ENCODE peak calls at places on chromosomes 13 and 19, in five cellular contexts. C is transverse colon, I is right atrium auricular region, H is OCI-LY7, E is GM23338. W is an unnamed sample. For H3K36me3, the result is how much of the 10 kb centered on the place peaks cover.

GRCh38 chr13:109159650-109160309 is 530.4 kb downstream of the MYO16 start:
- DNase-seq in C (no peak), I (no peak), H (peak), E (no peak), W (no peak)

GRCh38 chr13:99605417-99606321 is 104.4 kb downstream of the TM9SF2 start:
- DNase-seq in C (peak), I (no peak), H (peak), E (peak), W (peak)

GRCh38 chr19:11887247-11887617 is 350 bp upstream of the ZNF69 start:
- DNase-seq in C (no peak), I (no peak), H (peak), E (peak), W (no peak)

GRCh38 chr13:102710261-102710679 is 15.4 kb upstream of the METTL21C start:
- DNase-seq in C (no peak), I (no peak), H (no peak), E (no peak), W (no peak)

GRCh38 chr13:94209110-94209509 is 270.4 kb downstream of the DCT start:
- DNase-seq in C (no peak), I (no peak), H (no peak), E (no peak), W (no peak)

GRCh38 chr13:29886446-29886845 is 36.0 kb upstream of the UBL3 start:
- DNase-seq in C (no peak), I (no peak), H (no peak), E (no peak), W (no peak)

GRCh38 chr19:12611361-12611699 is 610 bp downstream of the ZNF791 start:
- DNase-seq in C (peak), I (peak), H (no peak), E (peak), W (peak)

GRCh38 chr19:16330811-16331690 is 6.4 kb downstream of the KLF2 start:
- DNase-seq in C (no peak), I (no peak), H (no peak), E (no peak), W (no peak)

GRCh38 chr19:13053761-13054604 is 48.7 kb downstream of the LYL1 start:
- DNase-seq in C (peak), I (peak), H (no peak), E (peak), W (peak)

GRCh38 chr13:99501952-99502310 is 659 bp downstream of the TM9SF2 start:
- DNase-seq in C (peak), I (no peak), H (peak), E (peak), W (peak)

GRCh38 chr13:102903659-102904407 is 58.0 kb downstream of the ERCC5 start:
- DNase-seq in C (no peak), I (no peak), H (peak), E (peak), W (no peak)

GRCh38 chr13:40164137-40164536 is 502.3 kb downstream of the FOXO1 start:
- DNase-seq in C (no peak), I (no peak), H (no peak), E (no peak), W (no peak)

GRCh38 chr13:30837227-30838159 is 68.6 kb upstream of the MEDAG start:
- DNase-seq in C (no peak), I (no peak), H (no peak), E (no peak), W (no peak)

GRCh38 chr13:40331802-40332201 is 334.6 kb downstream of the FOXO1 start:
- DNase-seq in C (no peak), I (no peak), H (no peak), E (no peak), W (no peak)

GRCh38 chr13:101614491-101614890 is 162.0 kb downstream of the ITGBL1 start:
- DNase-seq in C (no peak), I (no peak), H (no peak), E (no peak), W (no peak)

GRCh38 chr13:32829269-32829668 is 187.0 kb upstream of the KL start:
- DNase-seq in C (no peak), I (no peak), H (no peak), E (no peak), W (no peak)

GRCh38 chr13:93746589-93746988 is 520.0 kb downstream of the GPC6 start:
- DNase-seq in C (no peak), I (no peak), H (no peak), E (no peak), W (no peak)

GRCh38 chr19:28636706-28637105 is 576.2 kb downstream of the UQCRFS1 start:
- DNase-seq in C (no peak), I (no peak), H (no peak), E (no peak), W (no peak)

GRCh38 chr13:30607908-30608307 is 9.8 kb upstream of the USPL1 start:
- DNase-seq in C (peak), I (no peak), H (peak), E (no peak), W (no peak)

GRCh38 chr19:607301-608154 is 17.8 kb downstream of the HCN2 start:
- DNase-seq in C (no peak), I (no peak), H (no peak), E (no peak), W (no peak)

GRCh38 chr19:15550847-15551182 is 42.5 kb downstream of the CYP4F22 start:
- DNase-seq in C (no peak), I (no peak), H (no peak), E (peak), W (no peak)

GRCh38 chr19:30719189-30719990 is 347.2 kb downstream of the ZNF536 start:
- DNase-seq in C (peak), I (peak), H (no peak), E (peak), W (peak)

GRCh38 chr19:7781157-7781556 is 18.1 kb downstream of the CLEC4M start:
- DNase-seq in C (no peak), I (no peak), H (no peak), E (peak), W (no peak)

GRCh38 chr19:50261446-50261970 is 58.1 kb downstream of the MYH14 start:
- DNase-seq in C (no peak), I (no peak), H (no peak), E (no peak), W (no peak)

GRCh38 chr19:48681127-48681470 is 8.3 kb upstream of the NTN5 start:
- DNase-seq in C (no peak), I (no peak), H (no peak), E (no peak), W (no peak)

GRCh38 chr19:10655457-10656312 is 1.5 kb downstream of the ILF3 start:
- DNase-seq in C (peak), I (no peak), H (peak), E (peak), W (no peak)

GRCh38 chr13:71087432-71087831 is 779.6 kb downstream of the DACH1 start:
- DNase-seq in C (no peak), I (no peak), H (no peak), E (no peak), W (no peak)

GRCh38 chr13:106033634-106034033 is 501.8 kb downstream of the EFNB2 start:
- DNase-seq in C (no peak), I (no peak), H (no peak), E (peak), W (no peak)
- TF ChIP-seq CTCF in C (no peak), I (peak), H (no peak), E (no peak), W (no peak)

GRCh38 chr19:2625434-2625833 is 77.1 kb downstream of the GNG7 start:
- DNase-seq in C (peak), I (no peak), H (no peak), E (no peak), W (peak)

GRCh38 chr19:2629491-2630351 is 72.8 kb downstream of the GNG7 start:
- DNase-seq in C (no peak), I (no peak), H (no peak), E (no peak), W (no peak)

GRCh38 chr19:2627319-2627829 is 75.1 kb downstream of the GNG7 start:
- DNase-seq in C (peak), I (peak), H (peak), E (no peak), W (peak)

GRCh38 chr19:2628597-2628996 is 73.9 kb downstream of the GNG7 start:
- DNase-seq in C (no peak), I (no peak), H (no peak), E (no peak), W (no peak)

DNA sequence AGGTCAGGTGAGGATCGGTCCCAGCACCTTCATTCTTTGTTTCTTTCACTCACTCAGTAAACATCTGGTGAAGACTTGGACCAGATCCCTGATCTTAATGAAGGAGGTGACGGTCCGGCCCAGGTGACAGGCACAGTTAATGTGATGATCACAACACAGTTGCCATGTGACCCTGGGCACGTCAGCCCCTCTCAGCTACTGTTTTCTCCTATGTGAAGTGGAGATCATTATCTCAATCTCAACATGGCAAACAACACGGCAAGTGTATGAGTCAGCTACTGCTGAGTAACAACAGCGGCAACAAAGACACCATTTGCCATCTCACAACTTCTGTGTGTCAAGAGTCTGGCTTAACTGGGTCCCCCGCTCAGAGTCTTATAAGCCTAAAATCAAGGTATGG is 74.6 kb downstream of the GNG7 start:
- DNase-seq in C (no peak), I (no peak), H (no peak), E (no peak), W (no peak)
- H3K36me3 ChIP-seq in C (under half), I (under half), H (under half), E (under half), W (under half)

GRCh38 chr19:2201473-2202148 is 34.5 kb downstream of the PLEKHJ1 start:
- DNase-seq in C (no peak), I (no peak), H (no peak), E (no peak), W (no peak)

GRCh38 chr19:2198317-2198716 is 34.6 kb downstream of the DOT1L start:
- DNase-seq in C (no peak), I (no peak), H (no peak), E (no peak), W (no peak)

GRCh38 chr19:2199861-2200623 is 36.1 kb downstream of the PLEKHJ1 start:
- DNase-seq in C (no peak), I (no peak), H (no peak), E (no peak), W (no peak)

GRCh38 chr19:2197270-2197669 is 33.5 kb downstream of the DOT1L start:
- DNase-seq in C (no peak), I (no peak), H (no peak), E (no peak), W (no peak)

DNA sequence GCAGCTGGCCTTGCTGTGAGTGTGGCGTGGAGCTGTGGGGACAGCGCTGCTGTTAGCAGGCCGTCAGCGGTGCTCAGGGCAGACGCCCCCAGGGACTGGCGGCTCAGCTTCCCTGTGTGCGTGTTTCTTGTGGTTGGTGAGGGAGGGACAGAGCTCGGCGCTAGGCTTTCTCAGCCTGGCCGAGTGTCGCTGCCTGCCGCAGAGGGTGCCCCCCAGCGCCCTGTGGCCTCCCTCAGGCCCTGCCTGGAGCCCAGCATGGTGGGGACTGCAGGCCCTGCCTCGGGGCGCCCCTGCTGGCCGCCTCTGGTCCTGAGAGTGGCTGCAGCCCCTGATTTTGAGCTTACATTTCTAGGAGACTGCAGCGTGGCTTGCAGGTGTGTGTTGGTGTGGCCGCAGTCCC is 35.5 kb downstream of the DOT1L start:
- DNase-seq in C (no peak), I (no peak), H (no peak), E (peak), W (no peak)
- TF ChIP-seq CTCF in C (no peak), I (peak), H (peak), E (peak), W (no peak)

GRCh38 chr19:21484631-21485030 is 20.8 kb upstream of the ZNF429 start:
- DNase-seq in C (no peak), I (no peak), H (no peak), E (no peak), W (no peak)

GRCh38 chr19:21487969-21488368 is 17.4 kb upstream of the ZNF429 start:
- DNase-seq in C (no peak), I (no peak), H (no peak), E (no peak), W (no peak)

GRCh38 chr19:21483589-21484170 is 21.7 kb upstream of the ZNF429 start:
- DNase-seq in C (peak), I (no peak), H (peak), E (peak), W (peak)

DNA sequence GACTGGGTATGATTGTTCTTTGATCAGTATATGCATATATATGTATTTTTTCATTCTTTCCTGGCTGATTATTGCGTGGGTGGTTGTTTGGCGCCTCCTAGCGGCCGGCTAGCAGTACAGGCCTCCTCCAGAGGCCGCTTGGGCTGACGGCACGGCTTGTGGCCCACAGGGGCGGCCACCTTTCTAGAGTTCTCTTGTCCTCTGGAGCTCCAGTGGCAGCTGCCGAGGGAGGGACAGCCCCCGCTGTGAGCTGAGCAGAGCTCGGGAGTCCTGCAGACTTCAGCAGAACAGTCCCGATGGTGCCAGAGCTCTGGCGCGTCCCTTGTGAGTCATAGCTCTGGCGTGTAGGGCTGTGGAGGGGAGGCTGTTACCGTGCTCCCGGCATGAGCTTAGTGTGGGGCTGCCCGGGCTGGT is 22.5 kb upstream of the ZNF429 start:
- DNase-seq in C (peak), I (peak), H (peak), E (peak), W (peak)
- H3K36me3 ChIP-seq in C (under half), I (under half), H (under half), E (under half), W (under half)

GRCh38 chr13:72651196-72651595 is 76.2 kb downstream of the MZT1 start:
- DNase-seq in C (no peak), I (no peak), H (no peak), E (peak), W (no peak)
- TF ChIP-seq CTCF in C (peak), I (peak), H (peak), E (peak), W (no peak)

GRCh38 chr19:57355916-57356315 is 4.8 kb downstream of the ZNF304 start:
- DNase-seq in C (no peak), I (no peak), H (no peak), E (no peak), W (no peak)
- H3K36me3 ChIP-seq in C (under half), I (half or more), H (under half), E (under half), W (under half)

DNA sequence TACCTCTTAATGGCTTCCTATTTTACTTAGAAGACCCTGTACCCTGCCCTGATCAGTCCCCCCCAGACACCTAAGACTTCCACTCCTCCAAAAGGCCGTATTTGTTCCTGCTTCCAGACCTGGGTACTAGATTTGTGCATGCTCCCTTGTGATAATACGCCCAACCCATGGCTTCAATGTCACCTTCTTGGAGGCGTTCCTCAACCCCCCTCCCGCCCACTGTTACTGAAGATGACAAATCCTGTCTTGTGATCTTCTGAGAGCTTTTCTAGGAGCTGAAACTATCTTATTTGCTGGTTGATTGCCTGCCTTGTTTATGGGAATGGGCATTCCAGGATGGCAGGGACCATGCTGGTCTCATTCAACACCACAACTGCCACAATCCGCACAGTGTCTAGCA is 9.4 kb downstream of the SLC25A23 start:
- DNase-seq in C (no peak), I (no peak), H (no peak), E (no peak), W (no peak)
- TF ChIP-seq CTCF in C (no peak), I (no peak), H (no peak), E (no peak), W (no peak)

GRCh38 chr19:35909684-35910035 is 1.6 kb upstream of the TYROBP start:
- DNase-seq in C (no peak), I (no peak), H (no peak), E (no peak), W (no peak)
- H3K36me3 ChIP-seq in C (under half), I (under half), H (under half), E (under half), W (under half)

GRCh38 chr19:23999821-24000610 is 85.3 kb downstream of the ZNF726 start:
- DNase-seq in C (no peak), I (no peak), H (no peak), E (no peak), W (no peak)

GRCh38 chr19:23998568-23998967 is 83.9 kb downstream of the ZNF726 start:
- DNase-seq in C (no peak), I (no peak), H (no peak), E (no peak), W (no peak)

GRCh38 chr19:24000656-24001055 is 86.0 kb downstream of the ZNF726 start:
- DNase-seq in C (no peak), I (no peak), H (no peak), E (no peak), W (no peak)

GRCh38 chr19:23992348-23992747 is 77.7 kb downstream of the ZNF726 start:
- DNase-seq in C (no peak), I (no peak), H (no peak), E (no peak), W (no peak)

GRCh38 chr19:23996549-23996948 is 81.9 kb downstream of the ZNF726 start:
- DNase-seq in C (no peak), I (no peak), H (peak), E (peak), W (no peak)
- TF ChIP-seq CTCF in C (peak), I (peak), H (peak), E (peak), W (peak)

W was measured in lower lobe of right lung.